ENCODE peak calls at places on chromosomes 2 and 18, in five cellular contexts. R, W, D, C and Y are unnamed samples.

GRCh38 chr18:49664086-49664890 is 102.4 kb downstream of the LIPG start:
- DNase-seq in R (peak), W (no peak), D (no peak), C (no peak), Y (no peak)

GRCh38 chr2:216551669-216552068 is 53.0 kb downstream of the RPL37A start:
- DNase-seq in R (no peak), W (peak), D (no peak), C (no peak), Y (no peak)

GRCh38 chr2:196957881-196958525 is 31.5 kb upstream of the PGAP1 start:
- DNase-seq in R (no peak), W (no peak), D (no peak), C (no peak), Y (no peak)

GRCh38 chr2:160666019-160666676 is 172.5 kb upstream of the RBMS1 start:
- DNase-seq in R (no peak), W (peak), D (peak), C (no peak), Y (no peak)

GRCh38 chr2:97718051-97718882 is 4.9 kb downstream of the ZAP70 start:
- DNase-seq in R (no peak), W (no peak), D (no peak), C (peak), Y (no peak)

GRCh38 chr2:109699646-109700045 is 85.5 kb downstream of the SOWAHC start:
- DNase-seq in R (no peak), W (no peak), D (no peak), C (no peak), Y (no peak)

GRCh38 chr2:27920148-27920885 is 29.8 kb downstream of the BABAM2 start:
- DNase-seq in R (no peak), W (peak), D (no peak), C (peak), Y (no peak)

GRCh38 chr2:63814114-63814513 is 27.6 kb upstream of the UGP2 start:
- DNase-seq in R (no peak), W (no peak), D (no peak), C (no peak), Y (no peak)

GRCh38 chr18:55489034-55489741 is 98.8 kb downstream of the TCF4 start:
- DNase-seq in R (no peak), W (no peak), D (no peak), C (no peak), Y (peak)

GRCh38 chr2:112074506-112074905 is 19.4 kb downstream of the TMEM87B start:
- DNase-seq in R (no peak), W (no peak), D (no peak), C (no peak), Y (no peak)

GRCh38 chr2:9030882-9031645 is 27.6 kb upstream of the MBOAT2 start:
- DNase-seq in R (no peak), W (peak), D (no peak), C (no peak), Y (no peak)

GRCh38 chr2:233342301-233342700 is 12.0 kb upstream of the DGKD start:
- DNase-seq in R (no peak), W (no peak), D (no peak), C (no peak), Y (no peak)

GRCh38 chr2:43642363-43642762 is 5.3 kb downstream of the PLEKHH2 start:
- DNase-seq in R (no peak), W (no peak), D (no peak), C (no peak), Y (no peak)

GRCh38 chr2:180367831-180368230 is 360.7 kb upstream of the CWC22 start:
- DNase-seq in R (no peak), W (peak), D (peak), C (no peak), Y (no peak)

GRCh38 chr2:111111101-111111755 is 9.5 kb upstream of the BCL2L11 start:
- DNase-seq in R (no peak), W (no peak), D (no peak), C (no peak), Y (no peak)

GRCh38 chr2:46446871-46447568 is 32.3 kb upstream of the TMEM247 start:
- DNase-seq in R (no peak), W (no peak), D (no peak), C (no peak), Y (peak)

GRCh38 chr2:16071865-16072637 is 131.7 kb downstream of the MYCN start:
- DNase-seq in R (no peak), W (no peak), D (no peak), C (no peak), Y (peak)

GRCh38 chr18:3447035-3447894 is 2.7 kb upstream of the TGIF1 start:
- DNase-seq in R (peak), W (peak), D (no peak), C (no peak), Y (no peak)

GRCh38 chr2:6353669-6354068 is 512.0 kb downstream of the CMPK2 start:
- DNase-seq in R (no peak), W (no peak), D (no peak), C (no peak), Y (no peak)

GRCh38 chr2:157480182-157480961 is 36.5 kb upstream of the CYTIP start:
- DNase-seq in R (no peak), W (no peak), D (peak), C (no peak), Y (no peak)

GRCh38 chr2:101344173-101344572 is 35.7 kb upstream of the RNF149 start:
- DNase-seq in R (no peak), W (no peak), D (no peak), C (no peak), Y (no peak)

GRCh38 chr18:49459404-49460171 is 857 bp downstream of the DYM start:
- DNase-seq in R (no peak), W (peak), D (no peak), C (peak), Y (no peak)

GRCh38 chr2:113240150-113240914 is 38.4 kb downstream of the PAX8 start:
- DNase-seq in R (no peak), W (peak), D (peak), C (no peak), Y (peak)

GRCh38 chr2:187408926-187409325 is 39.1 kb downstream of the CALCRL start:
- DNase-seq in R (no peak), W (no peak), D (no peak), C (no peak), Y (no peak)

GRCh38 chr18:6940451-6940970 is 177.1 kb downstream of the LAMA1 start:
- DNase-seq in R (no peak), W (no peak), D (no peak), C (no peak), Y (no peak)

GRCh38 chr2:240572141-240573031 is 4.1 kb downstream of the RNPEPL1 start:
- DNase-seq in R (no peak), W (no peak), D (no peak), C (no peak), Y (peak)